ENCODE peak calls at places on chromosome 10, in five cellular contexts. One of them, this sample, is unnamed.

GRCh38 chr10:89369142-89370105 is 8.4 kb upstream of the IFIT1B start:
- DNase-seq in body of pancreas: no peak
- DNase-seq in BJ: no peak
- DNase-seq in epithelial cell of esophagus: peak
- DNase-seq in heart right ventricle: no peak
- DNase-seq in this sample: peak

GRCh38 chr10:15370212-15370740 is 813 bp downstream of the FAM171A1 start:
- DNase-seq in body of pancreas: no peak
- DNase-seq in epithelial cell of esophagus: peak
- DNase-seq in BJ: no peak
- DNase-seq in heart right ventricle: peak
- DNase-seq in this sample: peak

GRCh38 chr10:117483056-117483590 is 59.4 kb upstream of the EMX2 start:
- DNase-seq in body of pancreas: no peak
- DNase-seq in heart right ventricle: no peak
- DNase-seq in BJ: no peak
- DNase-seq in epithelial cell of esophagus: peak
- DNase-seq in this sample: no peak

GRCh38 chr10:17649836-17650235 is 5.9 kb downstream of the STAM start:
- DNase-seq in body of pancreas: no peak
- DNase-seq in BJ: no peak
- DNase-seq in heart right ventricle: no peak
- DNase-seq in epithelial cell of esophagus: no peak
- DNase-seq in this sample: peak

GRCh38 chr10:23399701-23400144 is 39.2 kb upstream of the OTUD1 start:
- DNase-seq in BJ: no peak
- DNase-seq in epithelial cell of esophagus: peak
- DNase-seq in body of pancreas: peak
- DNase-seq in heart right ventricle: peak
- DNase-seq in this sample: peak

GRCh38 chr10:106038246-106038645 is 1126.3 kb downstream of the SORCS1 start:
- DNase-seq in epithelial cell of esophagus: peak
- DNase-seq in heart right ventricle: no peak
- DNase-seq in body of pancreas: no peak
- DNase-seq in BJ: no peak
- DNase-seq in this sample: peak

GRCh38 chr10:59651902-59652301 is 57.7 kb downstream of the SLC16A9 start:
- DNase-seq in heart right ventricle: no peak
- DNase-seq in body of pancreas: no peak
- DNase-seq in BJ: no peak
- DNase-seq in epithelial cell of esophagus: no peak
- DNase-seq in this sample: no peak

GRCh38 chr10:69848454-69848853 is 46.7 kb downstream of the COL13A1 start:
- DNase-seq in epithelial cell of esophagus: no peak
- DNase-seq in BJ: no peak
- DNase-seq in heart right ventricle: no peak
- DNase-seq in body of pancreas: no peak
- DNase-seq in this sample: no peak

GRCh38 chr10:92590623-92591549 is 2.0 kb upstream of the KIF11 start:
- DNase-seq in BJ: no peak
- DNase-seq in heart right ventricle: peak
- DNase-seq in epithelial cell of esophagus: peak
- DNase-seq in body of pancreas: peak
- DNase-seq in this sample: peak

GRCh38 chr10:71998840-71999194 is 34.6 kb downstream of the CHST3 start:
- DNase-seq in heart right ventricle: peak
- DNase-seq in body of pancreas: peak
- DNase-seq in epithelial cell of esophagus: peak
- DNase-seq in BJ: peak
- DNase-seq in this sample: peak

GRCh38 chr10:30821269-30821993 is 191.9 kb upstream of the LYZL2 start:
- DNase-seq in heart right ventricle: no peak
- DNase-seq in BJ: no peak
- DNase-seq in body of pancreas: no peak
- DNase-seq in epithelial cell of esophagus: no peak
- DNase-seq in this sample: no peak

GRCh38 chr10:97062484-97062883 is 123.3 kb downstream of the SLIT1 start:
- DNase-seq in heart right ventricle: no peak
- DNase-seq in body of pancreas: no peak
- DNase-seq in epithelial cell of esophagus: no peak
- DNase-seq in BJ: no peak
- DNase-seq in this sample: no peak

GRCh38 chr10:117830832-117831231 is 215.9 kb downstream of the RAB11FIP2 start:
- DNase-seq in heart right ventricle: no peak
- DNase-seq in BJ: no peak
- DNase-seq in body of pancreas: no peak
- DNase-seq in epithelial cell of esophagus: no peak
- DNase-seq in this sample: no peak

GRCh38 chr10:71735709-71736569 is 16.4 kb upstream of the C10orf105 start:
- DNase-seq in heart right ventricle: no peak
- DNase-seq in BJ: no peak
- DNase-seq in epithelial cell of esophagus: no peak
- DNase-seq in body of pancreas: peak
- DNase-seq in this sample: no peak

GRCh38 chr10:114501650-114502049 is 97.3 kb upstream of the AFAP1L2 start:
- DNase-seq in heart right ventricle: no peak
- DNase-seq in body of pancreas: no peak
- DNase-seq in epithelial cell of esophagus: no peak
- DNase-seq in BJ: no peak
- DNase-seq in this sample: no peak

GRCh38 chr10:114500643-114501042 is 96.3 kb upstream of the AFAP1L2 start:
- DNase-seq in epithelial cell of esophagus: peak
- DNase-seq in body of pancreas: no peak
- DNase-seq in BJ: no peak
- DNase-seq in heart right ventricle: no peak
- DNase-seq in this sample: no peak

GRCh38 chr10:114499630-114500190 is 95.4 kb upstream of the AFAP1L2 start:
- DNase-seq in BJ: no peak
- DNase-seq in epithelial cell of esophagus: peak
- DNase-seq in body of pancreas: peak
- DNase-seq in heart right ventricle: no peak
- DNase-seq in this sample: no peak

GRCh38 chr10:114504769-114505579 is 100.7 kb upstream of the AFAP1L2 start:
- DNase-seq in BJ: peak
- DNase-seq in body of pancreas: peak
- DNase-seq in epithelial cell of esophagus: peak
- DNase-seq in heart right ventricle: no peak
- DNase-seq in this sample: peak

DNA sequence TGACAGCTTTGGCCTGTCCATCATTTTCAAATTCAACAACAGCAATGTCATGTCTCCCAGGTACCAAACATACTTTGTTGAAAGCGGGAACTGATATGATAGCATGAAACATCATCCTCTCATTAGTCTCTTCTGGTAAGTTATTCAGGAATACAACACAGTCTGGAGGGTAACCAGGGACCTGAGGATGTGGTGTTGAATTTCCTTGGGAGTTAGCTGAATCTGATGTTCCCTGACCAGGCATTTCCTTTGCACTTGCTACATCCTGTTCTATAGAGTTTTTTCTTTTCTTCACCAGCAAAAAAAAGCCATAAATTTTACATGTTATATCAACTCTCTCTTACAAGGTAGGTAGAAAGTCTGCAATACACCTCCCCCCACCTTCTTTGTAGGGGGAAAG is 97.8 kb upstream of the AFAP1L2 start:
- DNase-seq in heart right ventricle: no peak
- DNase-seq in BJ: no peak
- DNase-seq in epithelial cell of esophagus: no peak
- DNase-seq in body of pancreas: no peak
- DNase-seq in this sample: no peak
- H3K4me3 ChIP-seq in heart right ventricle: no peak
- H3K4me3 ChIP-seq in BJ: no peak
- H3K4me3 ChIP-seq in epithelial cell of esophagus: no peak
- H3K4me3 ChIP-seq in body of pancreas: no peak
- H3K4me3 ChIP-seq in this sample: no peak

GRCh38 chr10:85105614-85106013 is 777.2 kb downstream of the CCSER2 start:
- DNase-seq in epithelial cell of esophagus: no peak
- DNase-seq in body of pancreas: peak
- DNase-seq in heart right ventricle: no peak
- DNase-seq in BJ: no peak
- DNase-seq in this sample: no peak
- TF ChIP-seq CTCF in epithelial cell of esophagus: no peak
- TF ChIP-seq CTCF in body of pancreas: peak
- TF ChIP-seq CTCF in heart right ventricle: peak
- TF ChIP-seq CTCF in BJ: no peak
- TF ChIP-seq CTCF in this sample: no peak

DNA sequence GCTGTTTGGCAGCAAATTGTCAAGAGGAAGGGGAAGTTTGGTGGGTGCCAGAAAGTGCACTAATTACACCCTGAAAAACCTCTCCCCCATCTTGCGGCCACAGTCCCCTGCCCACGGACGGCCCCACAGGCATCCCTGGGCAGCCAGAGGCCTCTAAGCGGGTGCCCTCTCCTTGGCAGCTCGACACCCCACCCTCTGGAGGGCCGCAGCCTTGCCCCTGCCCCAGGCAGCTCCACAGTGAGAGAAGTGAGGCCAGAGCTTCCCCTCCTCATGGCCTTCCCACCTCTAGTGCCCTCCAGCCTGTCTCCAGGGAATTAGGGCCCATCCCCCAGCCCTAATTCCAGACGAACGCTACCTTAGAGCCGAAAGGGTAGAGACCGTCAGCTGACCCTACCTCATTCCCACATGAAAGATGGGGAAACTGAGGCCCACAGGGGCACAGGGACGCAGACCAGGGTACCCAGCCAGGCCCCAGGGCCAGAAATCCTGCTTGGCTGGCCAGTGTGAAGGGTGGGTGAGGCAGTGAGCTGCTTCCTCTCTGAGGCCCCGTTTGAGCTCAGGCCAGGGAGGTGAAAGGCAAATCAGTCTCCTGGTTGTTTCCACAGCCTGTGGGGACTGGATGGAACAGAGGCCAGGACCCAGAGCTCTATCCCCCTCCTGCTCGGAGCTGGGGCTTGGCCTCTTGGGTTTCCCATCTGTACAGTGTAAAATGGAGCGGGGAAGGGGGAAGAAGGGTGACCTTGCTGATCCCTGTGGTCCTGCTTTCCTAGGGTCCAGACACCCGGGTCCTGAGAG is 10.0 kb downstream of the ZCCHC24 start:
- DNase-seq in heart right ventricle: peak
- DNase-seq in BJ: no peak
- DNase-seq in body of pancreas: no peak
- DNase-seq in epithelial cell of esophagus: no peak
- DNase-seq in this sample: peak
- H3K4me3 ChIP-seq in heart right ventricle: no peak
- H3K4me3 ChIP-seq in BJ: no peak
- H3K4me3 ChIP-seq in body of pancreas: no peak
- H3K4me3 ChIP-seq in epithelial cell of esophagus: no peak
- H3K4me3 ChIP-seq in this sample: no peak

GRCh38 chr10:27660705-27661104 is 84.9 kb downstream of the MKX start:
- DNase-seq in epithelial cell of esophagus: no peak
- DNase-seq in BJ: no peak
- DNase-seq in heart right ventricle: no peak
- DNase-seq in body of pancreas: no peak
- DNase-seq in this sample: no peak

GRCh38 chr10:27661511-27662286 is 83.9 kb downstream of the MKX start:
- DNase-seq in epithelial cell of esophagus: peak
- DNase-seq in body of pancreas: no peak
- DNase-seq in BJ: no peak
- DNase-seq in heart right ventricle: no peak
- DNase-seq in this sample: no peak

GRCh38 chr10:27658788-27659187 is 86.8 kb downstream of the MKX start:
- DNase-seq in BJ: no peak
- DNase-seq in body of pancreas: no peak
- DNase-seq in heart right ventricle: no peak
- DNase-seq in epithelial cell of esophagus: peak
- DNase-seq in this sample: no peak

GRCh38 chr10:27660268-27660667 is 85.4 kb downstream of the MKX start:
- DNase-seq in epithelial cell of esophagus: no peak
- DNase-seq in heart right ventricle: no peak
- DNase-seq in BJ: no peak
- DNase-seq in body of pancreas: no peak
- DNase-seq in this sample: no peak

GRCh38 chr10:27659786-27660185 is 85.8 kb downstream of the MKX start:
- DNase-seq in heart right ventricle: no peak
- DNase-seq in epithelial cell of esophagus: no peak
- DNase-seq in body of pancreas: no peak
- DNase-seq in BJ: no peak
- DNase-seq in this sample: no peak
- TF ChIP-seq CTCF in heart right ventricle: no peak
- TF ChIP-seq CTCF in epithelial cell of esophagus: no peak
- TF ChIP-seq CTCF in body of pancreas: no peak
- TF ChIP-seq CTCF in BJ: no peak
- TF ChIP-seq CTCF in this sample: no peak

DNA sequence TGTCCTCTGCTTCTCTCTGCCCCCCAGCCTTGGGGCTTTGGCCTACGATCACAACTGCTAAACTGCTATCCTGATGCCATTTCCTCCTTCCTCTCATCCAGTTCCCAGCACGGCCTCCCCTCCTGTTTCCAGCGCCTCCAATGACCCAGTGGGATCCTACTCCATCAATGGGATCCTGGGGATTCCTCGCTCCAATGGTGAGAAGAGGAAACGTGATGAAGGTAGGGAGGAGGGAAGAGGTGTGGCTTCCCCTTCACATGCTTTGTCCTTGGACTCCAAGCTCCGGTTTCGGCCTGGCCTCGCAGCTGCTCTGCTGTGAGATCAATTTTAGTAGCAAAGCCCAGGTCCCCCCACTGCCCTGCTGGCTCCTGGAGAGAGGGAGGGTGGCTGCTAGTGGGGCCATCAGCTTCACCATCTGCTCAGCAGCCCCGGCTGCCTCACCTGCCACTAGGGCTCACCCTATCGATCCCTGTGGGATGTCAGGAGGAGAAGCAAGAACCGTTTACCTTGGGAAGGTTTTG is 35.8 kb downstream of the PAX2 start:
- DNase-seq in epithelial cell of esophagus: no peak
- DNase-seq in heart right ventricle: no peak
- DNase-seq in body of pancreas: no peak
- DNase-seq in BJ: no peak
- DNase-seq in this sample: no peak
- H3K4me3 ChIP-seq in epithelial cell of esophagus: no peak
- H3K4me3 ChIP-seq in heart right ventricle: no peak
- H3K4me3 ChIP-seq in body of pancreas: no peak
- H3K4me3 ChIP-seq in BJ: no peak
- H3K4me3 ChIP-seq in this sample: no peak

GRCh38 chr10:51312817-51313216 is 238.5 kb downstream of the PRKG1 start:
- DNase-seq in body of pancreas: no peak
- DNase-seq in epithelial cell of esophagus: no peak
- DNase-seq in BJ: no peak
- DNase-seq in heart right ventricle: no peak
- DNase-seq in this sample: no peak
- TF ChIP-seq CTCF in body of pancreas: no peak
- TF ChIP-seq CTCF in epithelial cell of esophagus: no peak
- TF ChIP-seq CTCF in BJ: no peak
- TF ChIP-seq CTCF in heart right ventricle: no peak
- TF ChIP-seq CTCF in this sample: no peak

DNA sequence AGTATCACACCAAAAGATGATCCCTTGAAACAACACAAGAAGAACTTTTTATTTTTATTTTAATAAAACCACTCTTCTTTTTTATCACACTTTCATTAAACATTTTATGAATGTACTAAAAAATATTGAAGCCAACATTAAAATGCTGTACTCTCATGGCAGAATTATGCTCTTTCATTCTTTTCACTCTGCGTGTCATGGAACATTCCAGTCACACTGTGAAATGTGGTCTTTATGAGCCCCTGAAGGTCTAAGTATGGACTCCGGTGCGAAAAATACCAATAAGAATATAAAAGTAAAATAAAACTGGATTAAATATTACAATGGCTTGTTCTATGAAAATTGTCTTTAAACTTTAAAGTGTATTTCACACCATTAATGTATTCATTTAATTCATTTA is 148.4 kb downstream of the TMEM26 start:
- DNase-seq in BJ: no peak
- DNase-seq in epithelial cell of esophagus: no peak
- DNase-seq in heart right ventricle: no peak
- DNase-seq in body of pancreas: no peak
- DNase-seq in this sample: peak
- H3K4me3 ChIP-seq in BJ: no peak
- H3K4me3 ChIP-seq in epithelial cell of esophagus: no peak
- H3K4me3 ChIP-seq in heart right ventricle: no peak
- H3K4me3 ChIP-seq in body of pancreas: no peak
- H3K4me3 ChIP-seq in this sample: no peak

This sample was measured in fibroblast of villous mesenchyme.